ENCODE peak calls at places on chromosomes 16 and 17, in four cellular contexts. X is WERI-Rb-1, H is endothelial cell of umbilical vein, Q is HCT116. Y is an unnamed sample.

GRCh38 chr17:32100971-32101631 is 41.2 kb upstream of the RHOT1 start:
- DNase-seq in H (peak), X (no peak), Q (no peak), Y (no peak)

GRCh38 chr16:84913315-84913714 is 93.5 kb downstream of the CRISPLD2 start:
- DNase-seq in H (no peak), X (no peak), Q (no peak), Y (no peak)

GRCh38 chr17:50128441-50129302 is 1.3 kb downstream of the SAMD14 start:
- DNase-seq in H (peak), Q (no peak), X (peak), Y (no peak)

GRCh38 chr16:8756755-8757154 is 40.7 kb downstream of the TMEM186 start:
- DNase-seq in X (no peak), Q (no peak), H (no peak), Y (no peak)

GRCh38 chr16:79390481-79391051 is 210.0 kb downstream of the MAF start:
- DNase-seq in Q (no peak), X (no peak), H (no peak), Y (no peak)

GRCh38 chr17:7213895-7214299 is 5.7 kb downstream of the DLG4 start:
- DNase-seq in H (peak), Q (peak), X (peak), Y (peak)

GRCh38 chr17:19753049-19753444 is 4.9 kb upstream of the ALDH3A1 start:
- DNase-seq in Q (peak), H (peak), X (no peak), Y (peak)

GRCh38 chr16:72952404-72953301 is 95.3 kb downstream of the ZFHX3 start:
- DNase-seq in Q (no peak), X (no peak), H (no peak), Y (no peak)

GRCh38 chr16:59090501-59090900 is 356.4 kb upstream of the GOT2 start:
- DNase-seq in Q (no peak), H (no peak), X (no peak), Y (no peak)

GRCh38 chr17:40541060-40541872 is 24.0 kb downstream of the CCR7 start:
- DNase-seq in H (no peak), Q (no peak), X (no peak), Y (no peak)

GRCh38 chr16:51919736-51920135 is 627.2 kb downstream of the TOX3 start:
- DNase-seq in H (no peak), Q (no peak), X (no peak), Y (no peak)
- H3K4me3 ChIP-seq in H (no peak), Q (no peak), X (no peak), Y (no peak)

GRCh38 chr17:77034677-77035424 is 105.9 kb upstream of the SEC14L1 start:
- DNase-seq in Q (no peak), H (no peak), X (no peak), Y (no peak)
- H3K4me3 ChIP-seq in Q (no peak), H (no peak), X (no peak), Y (no peak)

GRCh38 chr16:14013571-14014283 is 57.4 kb upstream of the MRTFB start:
- DNase-seq in H (peak), X (no peak), Q (no peak), Y (peak)
- H3K4me3 ChIP-seq in H (no peak), X (no peak), Q (no peak), Y (no peak)

GRCh38 chr16:48291303-48291702 is 44.0 kb upstream of the ABCC11 start:
- DNase-seq in X (no peak), Q (no peak), H (no peak), Y (no peak)
- H3K4me3 ChIP-seq in X (no peak), Q (no peak), H (no peak), Y (no peak)